ENCODE peak calls at places on chromosomes 12 and 14, in eight cellular contexts. P, I, O, Y, U, E, N and R are unnamed samples.

GRCh38 chr12:109666068-109666467 is 47.6 kb upstream of the FAM222A start:
- DNase-seq in P (no peak), I (no peak), O (no peak), Y (no peak), U (no peak), E (no peak), N (no peak), R (no peak)

GRCh38 chr12:29255061-29255460 is 106.0 kb downstream of the FAR2 start:
- DNase-seq in P (no peak), I (no peak), O (no peak), Y (no peak), U (no peak), E (no peak), N (no peak), R (no peak)

GRCh38 chr14:53814371-53814770 is 142.3 kb downstream of the BMP4 start:
- DNase-seq in P (no peak), I (no peak), O (no peak), Y (no peak), U (no peak), E (no peak), N (no peak), R (no peak)

GRCh38 chr12:12380949-12381593 is 24.2 kb downstream of the BORCS5 start:
- DNase-seq in P (no peak), I (no peak), O (no peak), Y (no peak), U (no peak), E (no peak), N (no peak), R (no peak)

GRCh38 chr12:202081-202731 is 11.8 kb downstream of the SLC6A12 start:
- DNase-seq in P (no peak), I (no peak), O (no peak), Y (no peak), U (no peak), E (no peak), N (no peak), R (no peak)

GRCh38 chr12:52372216-52373154 is 5.2 kb upstream of the KRT85 start:
- DNase-seq in P (peak), I (peak), O (peak), Y (peak), U (peak), E (peak), N (peak), R (peak)

GRCh38 chr14:65044596-65044959 is 57.7 kb downstream of the MAX start:
- DNase-seq in P (no peak), I (peak), O (no peak), Y (no peak), U (no peak), E (no peak), N (no peak), R (no peak)

GRCh38 chr12:38370311-38370710 is 53.7 kb downstream of the ALG10B start:
- DNase-seq in P (no peak), I (no peak), O (no peak), Y (no peak), U (no peak), E (no peak), N (no peak), R (no peak)

GRCh38 chr12:93922583-93923006 is 225.8 kb upstream of the PLXNC1 start:
- DNase-seq in P (no peak), I (no peak), O (no peak), Y (no peak), U (no peak), E (no peak), N (no peak), R (no peak)

GRCh38 chr12:795305-795704 is 42.9 kb downstream of the WNK1 start:
- DNase-seq in P (no peak), I (no peak), O (peak), Y (peak), U (no peak), E (no peak), N (peak), R (no peak)

GRCh38 chr12:95224202-95225170 is 6.9 kb downstream of the VEZT start:
- DNase-seq in P (no peak), I (no peak), O (no peak), Y (no peak), U (no peak), E (no peak), N (peak), R (no peak)

GRCh38 chr12:24083787-24084186 is 134.3 kb upstream of the SOX5 start:
- DNase-seq in P (no peak), I (no peak), O (no peak), Y (no peak), U (no peak), E (no peak), N (no peak), R (no peak)

GRCh38 chr14:55430024-55430690 is 10.3 kb downstream of the TBPL2 start:
- DNase-seq in P (peak), I (no peak), O (no peak), Y (peak), U (peak), E (peak), N (peak), R (no peak)

GRCh38 chr12:111766608-111767361 is at the start of gene ALDH2:
- DNase-seq in P (no peak), I (peak), O (peak), Y (peak), U (peak), E (peak), N (peak), R (peak)

GRCh38 chr14:71380271-71380670 is 473.0 kb downstream of the PCNX1 start:
- DNase-seq in P (peak), I (no peak), O (no peak), Y (no peak), U (no peak), E (no peak), N (no peak), R (no peak)

GRCh38 chr12:5073838-5074237 is 30.2 kb downstream of the KCNA5 start:
- DNase-seq in P (no peak), I (no peak), O (no peak), Y (peak), U (no peak), E (no peak), N (no peak), R (no peak)

GRCh38 chr14:67610491-67610890 is 9.2 kb upstream of the ARG2 start:
- DNase-seq in P (no peak), I (no peak), O (no peak), Y (no peak), U (no peak), E (no peak), N (no peak), R (no peak)

GRCh38 chr12:52925717-52926595 is 21.1 kb upstream of the KRT8 start:
- DNase-seq in P (no peak), I (no peak), O (no peak), Y (no peak), U (no peak), E (peak), N (no peak), R (no peak)

GRCh38 chr12:62860501-62861156 is 74.3 kb downstream of the PPM1H start:
- DNase-seq in P (no peak), I (peak), O (no peak), Y (no peak), U (no peak), E (no peak), N (no peak), R (no peak)

GRCh38 chr12:29073631-29074239 is 75.3 kb upstream of the FAR2 start:
- DNase-seq in P (no peak), I (peak), O (no peak), Y (peak), U (peak), E (peak), N (peak), R (no peak)

GRCh38 chr12:14614704-14615121 is 47.0 kb upstream of the PLBD1 start:
- DNase-seq in P (no peak), I (no peak), O (no peak), Y (peak), U (no peak), E (no peak), N (no peak), R (no peak)

GRCh38 chr12:88336071-88336768 is 194.1 kb downstream of the TMTC3 start:
- DNase-seq in P (no peak), I (no peak), O (no peak), Y (no peak), U (no peak), E (no peak), N (no peak), R (no peak)

GRCh38 chr12:50401383-50402155 is 884 bp downstream of the LARP4 start:
- DNase-seq in P (no peak), I (peak), O (no peak), Y (peak), U (no peak), E (no peak), N (peak), R (no peak)

GRCh38 chr12:6915023-6915788 is 826 bp downstream of the ENO2 start:
- DNase-seq in P (no peak), I (no peak), O (no peak), Y (no peak), U (no peak), E (no peak), N (peak), R (no peak)

GRCh38 chr12:3041558-3042164 is 35.5 kb upstream of the TSPAN9 start:
- DNase-seq in P (peak), I (peak), O (peak), Y (peak), U (peak), E (peak), N (peak), R (peak)

GRCh38 chr12:2667716-2668440 is 126.9 kb upstream of the FKBP4 start:
- DNase-seq in P (no peak), I (no peak), O (no peak), Y (no peak), U (no peak), E (no peak), N (no peak), R (no peak)

GRCh38 chr12:10214131-10214876 is 1.6 kb downstream of the GABARAPL1 start:
- DNase-seq in P (no peak), I (no peak), O (no peak), Y (no peak), U (no peak), E (no peak), N (peak), R (no peak)

GRCh38 chr12:45010051-45010450 is 40.8 kb downstream of the DBX2 start:
- DNase-seq in P (no peak), I (no peak), O (no peak), Y (no peak), U (no peak), E (no peak), N (no peak), R (no peak)

GRCh38 chr12:94289551-94290312 is 141.4 kb downstream of the PLXNC1 start:
- DNase-seq in P (peak), I (no peak), O (no peak), Y (no peak), U (no peak), E (peak), N (no peak), R (no peak)

GRCh38 chr14:69077841-69078240 is 75.1 kb downstream of the DCAF5 start:
- DNase-seq in P (peak), I (no peak), O (no peak), Y (no peak), U (no peak), E (no peak), N (peak), R (no peak)

GRCh38 chr12:95195122-95195521 is 22.1 kb downstream of the FGD6 start:
- DNase-seq in P (no peak), I (no peak), O (no peak), Y (no peak), U (no peak), E (no peak), N (no peak), R (no peak)